ENCODE peak calls at places on chromosome 16, in nine cellular contexts. Y is HFFc6, Q is GM13977, J is WTC11, W is esophagus squamous epithelium, K is A549, L is psoas muscle, N is lower lobe of right lung, B is WERI-Rb-1. X is an unnamed sample.

GRCh38 chr16:21684199-21684598 is 20.4 kb downstream of the OTOA start:
- DNase-seq in N (no peak), J (peak), L (no peak), Q (no peak), Y (no peak), K (no peak), W (no peak), B (peak), X (peak)

GRCh38 chr16:85553436-85554113 is 59.5 kb upstream of the GSE1 start:
- DNase-seq in J (peak), B (peak), W (no peak), L (peak), K (peak), Y (no peak), N (peak), Q (peak), X (peak)

GRCh38 chr16:87608400-87608985 is 6.2 kb downstream of the JPH3 start:
- DNase-seq in Y (peak), N (no peak), B (no peak), K (no peak), Q (peak), J (peak), W (no peak), L (peak), X (peak)

GRCh38 chr16:27724491-27724878 is 174.5 kb downstream of the KATNIP start:
- DNase-seq in Y (no peak), B (no peak), J (no peak), K (no peak), N (no peak), W (no peak), L (no peak), Q (no peak), X (no peak)

GRCh38 chr16:17365211-17365541 is 105.6 kb downstream of the XYLT1 start:
- DNase-seq in B (no peak), Y (no peak), J (no peak), W (no peak), L (no peak), N (no peak), K (no peak), Q (no peak), X (no peak)

GRCh38 chr16:66277311-66278070 is 89.0 kb upstream of the CDH5 start:
- DNase-seq in W (no peak), K (no peak), L (no peak), J (no peak), Q (no peak), B (no peak), N (no peak), Y (no peak), X (no peak)

GRCh38 chr16:29790949-29791844 is 646 bp downstream of the KIF22 start:
- DNase-seq in L (no peak), Q (no peak), B (no peak), W (no peak), K (peak), Y (no peak), J (no peak), N (no peak), X (no peak)

GRCh38 chr16:4882633-4883285 is 35.5 kb downstream of the UBN1 start:
- DNase-seq in Y (peak), L (peak), N (no peak), Q (no peak), J (no peak), B (no peak), W (no peak), K (no peak), X (no peak)

GRCh38 chr16:69823831-69824563 is 61.9 kb downstream of the WWP2 start:
- DNase-seq in L (peak), Y (no peak), Q (peak), W (no peak), J (no peak), K (no peak), B (no peak), N (no peak), X (peak)

GRCh38 chr16:27698266-27698665 is 148.3 kb downstream of the KATNIP start:
- DNase-seq in Q (no peak), K (no peak), Y (no peak), N (no peak), W (no peak), J (peak), L (no peak), B (peak), X (no peak)

GRCh38 chr16:88367560-88367959 is 15.2 kb upstream of the ZNF469 start:
- DNase-seq in B (no peak), W (no peak), L (no peak), N (peak), K (no peak), Y (no peak), J (no peak), Q (no peak), X (no peak)